ENCODE peak calls at places on chromosomes 12 and 14, in ten cellular contexts. One of them, this sample, is unnamed.
A peak's percentile ranks its signal among the peaks of the same experiment; 100 is the strongest.

GRCh38 chr12:41709463-41710285 is 435.0 kb downstream of the GXYLT1 start:
- DNase-seq in uterus: no peak
- DNase-seq in IMR-90: no peak
- DNase-seq in transverse colon: no peak
- DNase-seq in testis: no peak
- DNase-seq in ovary: no peak
- DNase-seq in esophagus squamous epithelium: no peak
- DNase-seq in H1: no peak
- DNase-seq in A549: peak; percentile 6
- DNase-seq in GM12878: no peak
- DNase-seq in this sample: no peak

GRCh38 chr14:55071870-55072640 is 20.6 kb downstream of the MAPK1IP1L start:
- DNase-seq in uterus: peak; percentile 46
- DNase-seq in IMR-90: peak; percentile 94
- DNase-seq in transverse colon: no peak
- DNase-seq in testis: peak; percentile 21
- DNase-seq in ovary: no peak
- DNase-seq in esophagus squamous epithelium: no peak
- DNase-seq in H1: no peak
- DNase-seq in A549: no peak
- DNase-seq in GM12878: peak; percentile 92
- DNase-seq in this sample: peak; percentile 81

GRCh38 chr14:103713304-103714062 is 1.8 kb downstream of the XRCC3 start:
- DNase-seq in uterus: no peak
- DNase-seq in IMR-90: no peak
- DNase-seq in transverse colon: no peak
- DNase-seq in testis: no peak
- DNase-seq in ovary: no peak
- DNase-seq in esophagus squamous epithelium: no peak
- DNase-seq in H1: no peak
- DNase-seq in A549: no peak
- DNase-seq in GM12878: no peak
- DNase-seq in this sample: no peak

GRCh38 chr14:20970647-20970982 is 15.3 kb downstream of the RNASE2 start:
- DNase-seq in uterus: no peak
- DNase-seq in IMR-90: no peak
- DNase-seq in transverse colon: no peak
- DNase-seq in testis: no peak
- DNase-seq in ovary: no peak
- DNase-seq in esophagus squamous epithelium: no peak
- DNase-seq in H1: no peak
- DNase-seq in A549: no peak
- DNase-seq in GM12878: no peak
- DNase-seq in this sample: no peak

GRCh38 chr12:4153343-4153892 is 120.1 kb upstream of the CCND2 start:
- DNase-seq in uterus: no peak
- DNase-seq in IMR-90: no peak
- DNase-seq in transverse colon: peak; percentile 50
- DNase-seq in testis: no peak
- DNase-seq in ovary: no peak
- DNase-seq in esophagus squamous epithelium: no peak
- DNase-seq in H1: no peak
- DNase-seq in A549: no peak
- DNase-seq in GM12878: peak; percentile 94
- DNase-seq in this sample: no peak

GRCh38 chr14:101005447-101005846 is 101.9 kb upstream of the RTL1 start:
- DNase-seq in uterus: peak; percentile 14
- DNase-seq in IMR-90: no peak
- DNase-seq in transverse colon: peak; percentile 17
- DNase-seq in testis: peak; percentile 34
- DNase-seq in ovary: no peak
- DNase-seq in esophagus squamous epithelium: no peak
- DNase-seq in H1: no peak
- DNase-seq in A549: no peak
- DNase-seq in GM12878: no peak
- DNase-seq in this sample: no peak

GRCh38 chr12:113244015-113244983 is 23.0 kb downstream of the TPCN1 start:
- DNase-seq in uterus: peak; percentile 63
- DNase-seq in IMR-90: no peak
- DNase-seq in transverse colon: peak; percentile 85
- DNase-seq in testis: peak; percentile 77
- DNase-seq in ovary: peak; percentile 56
- DNase-seq in esophagus squamous epithelium: no peak
- DNase-seq in H1: no peak
- DNase-seq in A549: no peak
- DNase-seq in GM12878: no peak
- DNase-seq in this sample: peak; percentile 76

GRCh38 chr14:59427653-59428578 is 37.3 kb downstream of the GPR135 start:
- DNase-seq in uterus: peak; percentile 67
- DNase-seq in IMR-90: no peak
- DNase-seq in transverse colon: no peak
- DNase-seq in testis: peak; percentile 50
- DNase-seq in ovary: peak; percentile 33
- DNase-seq in esophagus squamous epithelium: no peak
- DNase-seq in H1: no peak
- DNase-seq in A549: no peak
- DNase-seq in GM12878: no peak
- DNase-seq in this sample: peak; percentile 81

GRCh38 chr12:110077769-110078168 is 29.4 kb upstream of the C12orf76 start:
- DNase-seq in uterus: no peak
- DNase-seq in IMR-90: no peak
- DNase-seq in transverse colon: no peak
- DNase-seq in testis: no peak
- DNase-seq in ovary: no peak
- DNase-seq in esophagus squamous epithelium: no peak
- DNase-seq in H1: no peak
- DNase-seq in A549: no peak
- DNase-seq in GM12878: no peak
- DNase-seq in this sample: no peak

GRCh38 chr12:104825408-104825807 is 132.7 kb downstream of the SLC41A2 start:
- DNase-seq in uterus: no peak
- DNase-seq in IMR-90: peak; percentile 6
- DNase-seq in transverse colon: no peak
- DNase-seq in testis: no peak
- DNase-seq in ovary: no peak
- DNase-seq in esophagus squamous epithelium: no peak
- DNase-seq in H1: no peak
- DNase-seq in A549: no peak
- DNase-seq in GM12878: no peak
- DNase-seq in this sample: no peak

GRCh38 chr12:6532927-6533652 is 1.2 kb upstream of the GAPDH start:
- DNase-seq in uterus: peak; percentile 65
- DNase-seq in IMR-90: peak; percentile 76
- DNase-seq in transverse colon: peak; percentile 73
- DNase-seq in testis: peak; percentile 81
- DNase-seq in ovary: peak; percentile 74
- DNase-seq in esophagus squamous epithelium: no peak
- DNase-seq in H1: no peak
- DNase-seq in A549: peak; percentile 66
- DNase-seq in GM12878: no peak
- DNase-seq in this sample: peak; percentile 83

GRCh38 chr12:51377099-51377984 is 13.9 kb downstream of the GALNT6 start:
- DNase-seq in uterus: no peak
- DNase-seq in IMR-90: no peak
- DNase-seq in transverse colon: no peak
- DNase-seq in testis: no peak
- DNase-seq in ovary: peak; percentile 47
- DNase-seq in esophagus squamous epithelium: no peak
- DNase-seq in H1: no peak
- DNase-seq in A549: no peak
- DNase-seq in GM12878: no peak
- DNase-seq in this sample: no peak

GRCh38 chr12:26704684-26705475 is 128.1 kb downstream of the ITPR2 start:
- DNase-seq in uterus: no peak
- DNase-seq in IMR-90: peak; percentile 47
- DNase-seq in transverse colon: no peak
- DNase-seq in testis: peak; percentile 21
- DNase-seq in ovary: no peak
- DNase-seq in esophagus squamous epithelium: no peak
- DNase-seq in H1: no peak
- DNase-seq in A549: no peak
- DNase-seq in GM12878: no peak
- DNase-seq in this sample: no peak

GRCh38 chr14:105173901-105174894 is 5.6 kb upstream of the JAG2 start:
- DNase-seq in uterus: no peak
- DNase-seq in IMR-90: no peak
- DNase-seq in transverse colon: peak; percentile 33
- DNase-seq in testis: no peak
- DNase-seq in ovary: no peak
- DNase-seq in esophagus squamous epithelium: no peak
- DNase-seq in H1: no peak
- DNase-seq in A549: no peak
- DNase-seq in GM12878: no peak
- DNase-seq in this sample: no peak

GRCh38 chr12:52280796-52281560 is 6.5 kb downstream of the KRT86 start:
- DNase-seq in uterus: peak; percentile 50
- DNase-seq in IMR-90: peak; percentile 97
- DNase-seq in transverse colon: peak; percentile 39
- DNase-seq in testis: no peak
- DNase-seq in ovary: no peak
- DNase-seq in esophagus squamous epithelium: no peak
- DNase-seq in H1: no peak
- DNase-seq in A549: peak; percentile 95
- DNase-seq in GM12878: no peak
- DNase-seq in this sample: peak; percentile 61

GRCh38 chr12:65941388-65941787 is 117.1 kb downstream of the HMGA2 start:
- DNase-seq in uterus: no peak
- DNase-seq in IMR-90: peak; percentile 95
- DNase-seq in transverse colon: no peak
- DNase-seq in testis: no peak
- DNase-seq in ovary: no peak
- DNase-seq in esophagus squamous epithelium: no peak
- DNase-seq in H1: no peak
- DNase-seq in A549: no peak
- DNase-seq in GM12878: no peak
- DNase-seq in this sample: no peak

GRCh38 chr14:106390401-106390800 is 864.0 kb downstream of the TMEM121 start:
- DNase-seq in uterus: no peak
- DNase-seq in IMR-90: no peak
- DNase-seq in transverse colon: no peak
- DNase-seq in testis: no peak
- DNase-seq in ovary: no peak
- DNase-seq in esophagus squamous epithelium: no peak
- DNase-seq in H1: no peak
- DNase-seq in A549: no peak
- DNase-seq in GM12878: no peak
- DNase-seq in this sample: no peak
- H3K4me3 ChIP-seq in uterus: no peak overlapping the region
- H3K4me3 ChIP-seq in IMR-90: no peak overlapping the region
- H3K4me3 ChIP-seq in transverse colon: no peak overlapping the region
- H3K4me3 ChIP-seq in testis: no peak overlapping the region
- H3K4me3 ChIP-seq in ovary: no peak overlapping the region
- H3K4me3 ChIP-seq in esophagus squamous epithelium: no peak overlapping the region
- H3K4me3 ChIP-seq in H1: no peak overlapping the region
- H3K4me3 ChIP-seq in A549: no peak overlapping the region
- H3K4me3 ChIP-seq in GM12878: no peak overlapping the region
- H3K4me3 ChIP-seq in this sample: no peak overlapping the region

DNA sequence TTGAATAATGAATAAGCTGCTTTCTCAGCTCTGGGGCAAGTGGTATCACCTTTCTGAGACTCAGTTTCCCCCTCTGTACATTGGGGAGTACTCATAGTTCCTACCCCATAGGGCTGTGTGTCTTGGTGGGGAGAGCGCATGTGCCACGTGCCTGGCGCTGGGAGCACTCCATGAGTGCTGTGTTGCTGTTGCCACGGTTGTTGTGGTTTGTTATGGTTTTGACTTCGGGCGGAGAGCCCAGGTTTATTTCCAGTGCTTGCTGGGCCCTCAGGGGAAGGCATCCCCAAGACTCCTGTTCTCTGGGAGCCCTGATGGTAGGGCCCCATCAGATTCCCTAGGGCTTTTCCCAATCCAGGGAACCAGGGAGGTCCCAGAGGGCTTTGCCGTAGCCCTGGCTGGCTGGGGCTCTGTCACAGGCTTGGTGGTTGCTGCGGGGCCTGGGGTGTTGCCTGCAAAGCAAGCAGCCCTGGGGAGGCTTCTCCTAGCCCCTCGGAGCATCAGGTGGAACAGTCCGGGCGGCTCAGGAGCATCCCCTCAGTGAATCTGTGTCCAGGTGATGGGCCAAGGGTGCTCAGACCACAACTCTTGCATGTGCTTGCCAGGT is 18.6 kb downstream of the SH2B3 start:
- DNase-seq in uterus: no peak
- DNase-seq in IMR-90: no peak
- DNase-seq in transverse colon: no peak
- DNase-seq in testis: no peak
- DNase-seq in ovary: no peak
- DNase-seq in esophagus squamous epithelium: no peak
- DNase-seq in H1: no peak
- DNase-seq in A549: no peak
- DNase-seq in GM12878: no peak
- DNase-seq in this sample: no peak
- TF ChIP-seq POLR2A in uterus: no peak
- TF ChIP-seq POLR2A in IMR-90: no peak
- TF ChIP-seq POLR2A in transverse colon: no peak
- TF ChIP-seq POLR2A in testis: no peak
- TF ChIP-seq POLR2A in ovary: no peak
- TF ChIP-seq POLR2A in esophagus squamous epithelium: no peak
- TF ChIP-seq POLR2A in H1: no peak
- TF ChIP-seq POLR2A in A549: no peak
- TF ChIP-seq POLR2A in GM12878: no peak
- TF ChIP-seq POLR2A in this sample: no peak

GRCh38 chr12:68011882-68012207 is 22.6 kb downstream of the IFNG-AS1 start:
- DNase-seq in uterus: no peak
- DNase-seq in IMR-90: peak; percentile 12
- DNase-seq in transverse colon: no peak
- DNase-seq in testis: no peak
- DNase-seq in ovary: no peak
- DNase-seq in esophagus squamous epithelium: no peak
- DNase-seq in H1: no peak
- DNase-seq in A549: no peak
- DNase-seq in GM12878: no peak
- DNase-seq in this sample: no peak
- H3K4me1 ChIP-seq in uterus: no peaks in the 10 kb centered on the region
- H3K4me1 ChIP-seq in IMR-90: peaks cover 9% of the 10 kb centered on the region
- H3K4me1 ChIP-seq in transverse colon: no peaks in the 10 kb centered on the region
- H3K4me1 ChIP-seq in testis: no peaks in the 10 kb centered on the region
- H3K4me1 ChIP-seq in ovary: no peaks in the 10 kb centered on the region
- H3K4me1 ChIP-seq in esophagus squamous epithelium: no peaks in the 10 kb centered on the region
- H3K4me1 ChIP-seq in H1: peaks cover 3% of the 10 kb centered on the region
- H3K4me1 ChIP-seq in A549: peaks cover 4% of the 10 kb centered on the region
- H3K4me1 ChIP-seq in GM12878: peaks cover 4% of the 10 kb centered on the region
- H3K4me1 ChIP-seq in this sample: no peaks in the 10 kb centered on the region

DNA sequence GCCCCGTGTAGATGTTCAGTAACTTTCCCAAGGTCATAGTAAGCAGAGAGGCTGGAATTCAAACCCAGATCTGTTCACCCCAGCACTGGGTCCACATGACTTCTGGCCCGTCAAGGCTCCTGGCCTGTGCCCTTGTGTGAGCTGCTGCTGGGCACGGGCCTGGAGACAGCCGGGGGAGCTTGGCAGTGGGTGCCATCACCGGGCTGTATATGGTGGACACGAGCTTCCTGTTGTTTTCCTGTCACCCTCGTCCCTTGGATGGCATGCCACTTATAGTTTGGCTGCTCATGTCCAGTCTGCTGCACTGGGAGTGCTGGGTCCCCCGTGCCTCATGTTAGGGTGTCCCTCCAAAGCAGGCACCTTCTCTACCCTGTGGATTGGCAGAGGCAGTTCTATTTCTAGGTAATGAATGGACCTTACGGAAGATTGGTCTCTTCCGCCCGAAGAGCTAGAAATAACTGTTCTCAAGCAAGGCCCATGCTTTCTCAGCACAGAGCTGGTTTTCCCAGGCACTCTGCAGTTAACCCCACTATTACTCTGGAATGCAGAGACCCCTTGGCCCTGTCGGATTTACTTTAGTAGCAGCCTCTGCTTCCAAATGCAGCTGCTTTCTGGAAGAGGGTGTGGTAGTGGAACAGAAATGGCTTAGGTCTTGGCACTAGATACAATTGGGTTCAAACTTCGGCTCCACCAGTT is 44.3 kb downstream of the ELK3 start:
- DNase-seq in uterus: no peak
- DNase-seq in IMR-90: no peak
- DNase-seq in transverse colon: no peak
- DNase-seq in testis: no peak
- DNase-seq in ovary: no peak
- DNase-seq in esophagus squamous epithelium: no peak
- DNase-seq in H1: no peak
- DNase-seq in A549: no peak
- DNase-seq in GM12878: no peak
- DNase-seq in this sample: no peak
- H3K4me3 ChIP-seq in uterus: no peak overlapping the region
- H3K4me3 ChIP-seq in IMR-90: no peak overlapping the region
- H3K4me3 ChIP-seq in transverse colon: no peak overlapping the region
- H3K4me3 ChIP-seq in testis: no peak overlapping the region
- H3K4me3 ChIP-seq in ovary: no peak overlapping the region
- H3K4me3 ChIP-seq in esophagus squamous epithelium: no peak overlapping the region
- H3K4me3 ChIP-seq in H1: no peak overlapping the region
- H3K4me3 ChIP-seq in A549: no peak overlapping the region
- H3K4me3 ChIP-seq in GM12878: no peak overlapping the region
- H3K4me3 ChIP-seq in this sample: no peak overlapping the region

This sample was measured in heart left ventricle.